ENCODE peak calls at places on chromosomes 1 and 21, in four cellular contexts. S is posterior cingulate gyrus, V is OCI-LY7, F is right cardiac atrium. M is an unnamed sample.

GRCh38 chr1:235648954-235649721 is 446 bp downstream of the GNG4 start:
- DNase-seq in S (peak; percentile 27), V (no peak), F (peak; percentile 51), M (peak; percentile 88)

GRCh38 chr21:35927262-35927661 is 133.1 kb downstream of the SETD4 start:
- DNase-seq in S (no peak), V (no peak), F (no peak), M (peak; percentile 48)

GRCh38 chr1:26279598-26280332 is at the start of gene SH3BGRL3:
- DNase-seq in S (peak; percentile 90), V (peak; percentile 87), F (peak; percentile 92), M (peak; percentile 94)

GRCh38 chr1:55235722-55236121 is 20.6 kb upstream of the USP24 start:
- DNase-seq in S (no peak), V (no peak), F (no peak), M (no peak)

GRCh38 chr1:6488602-6489382 is 2.7 kb downstream of the PLEKHG5 start:
- DNase-seq in S (no peak), V (no peak), F (no peak), M (no peak)

GRCh38 chr1:164137273-164137947 is 421.6 kb upstream of the PBX1 start:
- DNase-seq in S (no peak), V (no peak), F (no peak), M (no peak)

GRCh38 chr1:53254011-53254640 is 15.8 kb upstream of the MAGOH start:
- DNase-seq in S (no peak), V (no peak), F (no peak), M (no peak)

GRCh38 chr1:208169081-208169879 is 74.9 kb downstream of the PLXNA2 start:
- DNase-seq in S (no peak), V (no peak), F (no peak), M (no peak)

GRCh38 chr1:211639500-211640361 is 35.7 kb downstream of the NEK2 start:
- DNase-seq in S (no peak), V (no peak), F (no peak), M (no peak)

GRCh38 chr1:38549191-38549590 is 310.4 kb downstream of the RRAGC start:
- DNase-seq in S (no peak), V (no peak), F (no peak), M (no peak)

GRCh38 chr1:192700834-192701271 is 64.9 kb downstream of the RGS13 start:
- DNase-seq in S (no peak), V (no peak), F (no peak), M (no peak)

GRCh38 chr1:84223751-84224432 is 77.6 kb upstream of the SAMD13 start:
- DNase-seq in S (no peak), V (no peak), F (no peak), M (no peak)

GRCh38 chr1:27348861-27349783 is 7.3 kb downstream of the SYTL1 start:
- DNase-seq in S (no peak), V (no peak), F (peak; percentile 33), M (peak; percentile 73)

GRCh38 chr1:9400425-9401079 is 107.9 kb downstream of the SPSB1 start:
- DNase-seq in S (no peak), V (peak; percentile 44), F (no peak), M (no peak)

GRCh38 chr1:114502080-114502479 is 8.9 kb downstream of the TRIM33 start:
- DNase-seq in S (no peak), V (no peak), F (no peak), M (no peak)

GRCh38 chr1:219120625-219121544 is 52.8 kb upstream of the LYPLAL1 start:
- DNase-seq in S (no peak), V (no peak), F (peak; percentile 27), M (no peak)

M was measured in retina.